ENCODE peak calls at places on chromosomes 7 and 10, in eight cellular contexts. One of them, this sample, is unnamed.
A peak's percentile ranks its signal among the peaks of the same experiment; 100 is the strongest.

GRCh38 chr7:102044984-102045673 is 227.7 kb downstream of the CUX1 start:
- DNase-seq in HS-27A: no peak
- DNase-seq in lower lobe of right lung: peak; percentile 66
- DNase-seq in ELR: peak; percentile 77
- DNase-seq in lung: no peak
- DNase-seq in T-helper 1 cell: no peak
- DNase-seq in fibroblast of the conjunctiva: peak; percentile 81
- DNase-seq in fibroblast of the aortic adventitia: peak; percentile 95
- DNase-seq in this sample: no peak

GRCh38 chr7:157675427-157675930 is 338.7 kb downstream of the DNAJB6 start:
- DNase-seq in HS-27A: no peak
- DNase-seq in lower lobe of right lung: no peak
- DNase-seq in ELR: no peak
- DNase-seq in lung: no peak
- DNase-seq in T-helper 1 cell: no peak
- DNase-seq in fibroblast of the conjunctiva: no peak
- DNase-seq in fibroblast of the aortic adventitia: no peak
- DNase-seq in this sample: no peak

GRCh38 chr10:14564268-14564744 is 210.4 kb downstream of the FAM107B start:
- DNase-seq in HS-27A: no peak
- DNase-seq in lower lobe of right lung: no peak
- DNase-seq in ELR: peak; percentile 30
- DNase-seq in lung: no peak
- DNase-seq in T-helper 1 cell: no peak
- DNase-seq in fibroblast of the conjunctiva: no peak
- DNase-seq in fibroblast of the aortic adventitia: no peak
- DNase-seq in this sample: peak; percentile 43

GRCh38 chr10:28926932-28927331 is 249.6 kb downstream of the BAMBI start:
- DNase-seq in HS-27A: no peak
- DNase-seq in lower lobe of right lung: no peak
- DNase-seq in ELR: no peak
- DNase-seq in lung: no peak
- DNase-seq in T-helper 1 cell: no peak
- DNase-seq in fibroblast of the conjunctiva: no peak
- DNase-seq in fibroblast of the aortic adventitia: no peak
- DNase-seq in this sample: no peak

GRCh38 chr7:101678138-101678479 is 49.0 kb upstream of the MYL10 start:
- DNase-seq in HS-27A: no peak
- DNase-seq in lower lobe of right lung: no peak
- DNase-seq in ELR: no peak
- DNase-seq in lung: no peak
- DNase-seq in T-helper 1 cell: no peak
- DNase-seq in fibroblast of the conjunctiva: no peak
- DNase-seq in fibroblast of the aortic adventitia: no peak
- DNase-seq in this sample: no peak

GRCh38 chr7:47757946-47758371 is 176.0 kb upstream of the TNS3 start:
- DNase-seq in HS-27A: no peak
- DNase-seq in lower lobe of right lung: peak; percentile 62
- DNase-seq in ELR: peak; percentile 62
- DNase-seq in lung: peak; percentile 49
- DNase-seq in T-helper 1 cell: no peak
- DNase-seq in fibroblast of the conjunctiva: peak; percentile 86
- DNase-seq in fibroblast of the aortic adventitia: peak; percentile 60
- DNase-seq in this sample: no peak

GRCh38 chr10:68553138-68553537 is 7.0 kb upstream of the TET1 start:
- DNase-seq in HS-27A: no peak
- DNase-seq in lower lobe of right lung: no peak
- DNase-seq in ELR: peak; percentile 14
- DNase-seq in lung: no peak
- DNase-seq in T-helper 1 cell: no peak
- DNase-seq in fibroblast of the conjunctiva: no peak
- DNase-seq in fibroblast of the aortic adventitia: no peak
- DNase-seq in this sample: no peak

GRCh38 chr10:96306516-96306915 is 2.3 kb downstream of the DNTT start:
- DNase-seq in HS-27A: no peak
- DNase-seq in lower lobe of right lung: peak; percentile 55
- DNase-seq in ELR: no peak
- DNase-seq in lung: no peak
- DNase-seq in T-helper 1 cell: no peak
- DNase-seq in fibroblast of the conjunctiva: no peak
- DNase-seq in fibroblast of the aortic adventitia: no peak
- DNase-seq in this sample: no peak

GRCh38 chr10:113267616-113268015 is 285.2 kb upstream of the HABP2 start:
- DNase-seq in HS-27A: no peak
- DNase-seq in lower lobe of right lung: no peak
- DNase-seq in ELR: no peak
- DNase-seq in lung: no peak
- DNase-seq in T-helper 1 cell: no peak
- DNase-seq in fibroblast of the conjunctiva: peak; percentile 4
- DNase-seq in fibroblast of the aortic adventitia: peak; percentile 47
- DNase-seq in this sample: no peak

GRCh38 chr10:99682752-99683151 is 23.4 kb downstream of the ENTPD7 start:
- DNase-seq in HS-27A: no peak
- DNase-seq in lower lobe of right lung: no peak
- DNase-seq in ELR: peak; percentile 27
- DNase-seq in lung: no peak
- DNase-seq in T-helper 1 cell: no peak
- DNase-seq in fibroblast of the conjunctiva: no peak
- DNase-seq in fibroblast of the aortic adventitia: no peak
- DNase-seq in this sample: no peak

GRCh38 chr10:121036431-121036830 is 185.3 kb downstream of the WDR11 start:
- DNase-seq in HS-27A: no peak
- DNase-seq in lower lobe of right lung: no peak
- DNase-seq in ELR: no peak
- DNase-seq in lung: no peak
- DNase-seq in T-helper 1 cell: no peak
- DNase-seq in fibroblast of the conjunctiva: no peak
- DNase-seq in fibroblast of the aortic adventitia: no peak
- DNase-seq in this sample: no peak

GRCh38 chr7:15685358-15686181 is 913 bp downstream of the MEOX2 start:
- DNase-seq in HS-27A: peak; percentile 27
- DNase-seq in lower lobe of right lung: peak; percentile 50
- DNase-seq in ELR: peak; percentile 36
- DNase-seq in lung: no peak
- DNase-seq in T-helper 1 cell: no peak
- DNase-seq in fibroblast of the conjunctiva: peak; percentile 14
- DNase-seq in fibroblast of the aortic adventitia: peak; percentile 90
- DNase-seq in this sample: no peak

GRCh38 chr10:93406367-93407145 is 75.6 kb downstream of the MYOF start:
- DNase-seq in HS-27A: no peak
- DNase-seq in lower lobe of right lung: no peak
- DNase-seq in ELR: peak; percentile 65
- DNase-seq in lung: no peak
- DNase-seq in T-helper 1 cell: no peak
- DNase-seq in fibroblast of the conjunctiva: no peak
- DNase-seq in fibroblast of the aortic adventitia: no peak
- DNase-seq in this sample: no peak

GRCh38 chr10:73576178-73576889 is 14.8 kb downstream of the USP54 start:
- DNase-seq in HS-27A: no peak
- DNase-seq in lower lobe of right lung: no peak
- DNase-seq in ELR: no peak
- DNase-seq in lung: no peak
- DNase-seq in T-helper 1 cell: no peak
- DNase-seq in fibroblast of the conjunctiva: peak; percentile 89
- DNase-seq in fibroblast of the aortic adventitia: peak; percentile 96
- DNase-seq in this sample: no peak

GRCh38 chr7:27198138-27198841 is 1.6 kb downstream of the HOXA13 start:
- DNase-seq in HS-27A: no peak
- DNase-seq in lower lobe of right lung: no peak
- DNase-seq in ELR: peak; percentile 61
- DNase-seq in lung: no peak
- DNase-seq in T-helper 1 cell: no peak
- DNase-seq in fibroblast of the conjunctiva: no peak
- DNase-seq in fibroblast of the aortic adventitia: no peak
- DNase-seq in this sample: no peak

GRCh38 chr7:137579913-137580640 is 236.5 kb upstream of the PTN start:
- DNase-seq in HS-27A: no peak
- DNase-seq in lower lobe of right lung: no peak
- DNase-seq in ELR: peak; percentile 89
- DNase-seq in lung: no peak
- DNase-seq in T-helper 1 cell: no peak
- DNase-seq in fibroblast of the conjunctiva: peak; percentile 17
- DNase-seq in fibroblast of the aortic adventitia: peak; percentile 70
- DNase-seq in this sample: no peak

GRCh38 chr10:29160110-29160669 is 128.7 kb upstream of the LYZL1 start:
- DNase-seq in HS-27A: peak; percentile 43
- DNase-seq in lower lobe of right lung: no peak
- DNase-seq in ELR: peak; percentile 94
- DNase-seq in lung: no peak
- DNase-seq in T-helper 1 cell: no peak
- DNase-seq in fibroblast of the conjunctiva: no peak
- DNase-seq in fibroblast of the aortic adventitia: peak; percentile 78
- DNase-seq in this sample: no peak

GRCh38 chr7:66771795-66772194 is 31.3 kb downstream of the RABGEF1 start:
- DNase-seq in HS-27A: no peak
- DNase-seq in lower lobe of right lung: no peak
- DNase-seq in ELR: no peak
- DNase-seq in lung: no peak
- DNase-seq in T-helper 1 cell: no peak
- DNase-seq in fibroblast of the conjunctiva: no peak
- DNase-seq in fibroblast of the aortic adventitia: no peak
- DNase-seq in this sample: no peak

GRCh38 chr10:44742169-44742732 is 168.9 kb upstream of the TMEM72 start:
- DNase-seq in HS-27A: no peak
- DNase-seq in lower lobe of right lung: no peak
- DNase-seq in ELR: no peak
- DNase-seq in lung: no peak
- DNase-seq in T-helper 1 cell: no peak
- DNase-seq in fibroblast of the conjunctiva: no peak
- DNase-seq in fibroblast of the aortic adventitia: no peak
- DNase-seq in this sample: no peak

GRCh38 chr7:46011059-46011458 is 90.0 kb upstream of the IGFBP3 start:
- DNase-seq in HS-27A: no peak
- DNase-seq in lower lobe of right lung: no peak
- DNase-seq in ELR: no peak
- DNase-seq in lung: no peak
- DNase-seq in T-helper 1 cell: no peak
- DNase-seq in fibroblast of the conjunctiva: no peak
- DNase-seq in fibroblast of the aortic adventitia: no peak
- DNase-seq in this sample: no peak

GRCh38 chr7:141674702-141675101 is 27.3 kb downstream of the DENND11 start:
- DNase-seq in HS-27A: no peak
- DNase-seq in lower lobe of right lung: no peak
- DNase-seq in ELR: no peak
- DNase-seq in lung: no peak
- DNase-seq in T-helper 1 cell: no peak
- DNase-seq in fibroblast of the conjunctiva: no peak
- DNase-seq in fibroblast of the aortic adventitia: no peak
- DNase-seq in this sample: no peak

GRCh38 chr10:84499846-84500245 is 171.5 kb downstream of the CCSER2 start:
- DNase-seq in HS-27A: no peak
- DNase-seq in lower lobe of right lung: no peak
- DNase-seq in ELR: no peak
- DNase-seq in lung: no peak
- DNase-seq in T-helper 1 cell: no peak
- DNase-seq in fibroblast of the conjunctiva: no peak
- DNase-seq in fibroblast of the aortic adventitia: no peak
- DNase-seq in this sample: no peak

GRCh38 chr7:33193308-33193864 is 64.0 kb downstream of the BBS9 start:
- DNase-seq in HS-27A: no peak
- DNase-seq in lower lobe of right lung: no peak
- DNase-seq in ELR: no peak
- DNase-seq in lung: no peak
- DNase-seq in T-helper 1 cell: no peak
- DNase-seq in fibroblast of the conjunctiva: no peak
- DNase-seq in fibroblast of the aortic adventitia: no peak
- DNase-seq in this sample: no peak

GRCh38 chr10:13971586-13972475 is 358.9 kb downstream of the FRMD4A start:
- DNase-seq in HS-27A: no peak
- DNase-seq in lower lobe of right lung: no peak
- DNase-seq in ELR: peak; percentile 19
- DNase-seq in lung: no peak
- DNase-seq in T-helper 1 cell: no peak
- DNase-seq in fibroblast of the conjunctiva: no peak
- DNase-seq in fibroblast of the aortic adventitia: peak; percentile 89
- DNase-seq in this sample: no peak